ENCODE peak calls at places on chromosomes 4 and X, in eight cellular contexts. N, R, B, U, J, O, X and M are unnamed samples.
A peak's percentile ranks its signal among the peaks of the same experiment; 100 is the strongest.

GRCh38 chr4:2482693-2483092 is 13.8 kb downstream of the RNF4 start:
- DNase-seq in N (no peak), R (no peak), B (no peak), U (no peak), J (peak; percentile 83), O (no peak), X (peak; percentile 51), M (peak; percentile 69)

GRCh38 chrX:43559643-43560042 is 96.5 kb upstream of the MAOA start:
- DNase-seq in N (peak; percentile 52), R (peak; percentile 27), B (peak; percentile 50), U (peak; percentile 55), J (peak; percentile 66), O (peak; percentile 12), X (no peak), M (peak; percentile 66)

GRCh38 chrX:87693204-87693603 is 175.6 kb downstream of the KLHL4 start:
- DNase-seq in N (no peak), R (no peak), B (no peak), U (no peak), J (no peak), O (no peak), X (no peak), M (no peak)

GRCh38 chr4:165874799-165875371 is 1.8 kb downstream of the TLL1 start:
- DNase-seq in N (no peak), R (peak; percentile 58), B (peak; percentile 60), U (no peak), J (no peak), O (peak; percentile 5), X (peak; percentile 76), M (peak; percentile 28)

GRCh38 chr4:141469392-141469791 is 167.0 kb upstream of the IL15 start:
- DNase-seq in N (no peak), R (no peak), B (no peak), U (no peak), J (no peak), O (no peak), X (no peak), M (no peak)

GRCh38 chrX:11766487-11766886 is 8.4 kb downstream of the MSL3 start:
- DNase-seq in N (no peak), R (no peak), B (no peak), U (no peak), J (no peak), O (no peak), X (no peak), M (no peak)

GRCh38 chrX:71640002-71640401 is 21.7 kb upstream of the CXCR3 start:
- DNase-seq in N (no peak), R (no peak), B (no peak), U (no peak), J (no peak), O (no peak), X (no peak), M (no peak)

GRCh38 chrX:34629572-34629971 is 27.5 kb downstream of the TMEM47 start:
- DNase-seq in N (no peak), R (no peak), B (no peak), U (no peak), J (no peak), O (no peak), X (no peak), M (no peak)

GRCh38 chr4:110480031-110480549 is 4.1 kb downstream of the ENPEP start:
- DNase-seq in N (peak; percentile 41), R (peak; percentile 21), B (no peak), U (no peak), J (peak; percentile 96), O (peak; percentile 80), X (no peak), M (peak; percentile 93)

GRCh38 chrX:21781525-21781924 is 23.6 kb upstream of the SMPX start:
- DNase-seq in N (no peak), R (no peak), B (no peak), U (no peak), J (peak; percentile 24), O (no peak), X (no peak), M (no peak)

GRCh38 chr4:106286611-106287010 is 29.4 kb downstream of the TBCK start:
- DNase-seq in N (no peak), R (no peak), B (no peak), U (no peak), J (no peak), O (no peak), X (no peak), M (no peak)

GRCh38 chrX:68751372-68751771 is 77.4 kb upstream of the EFNB1 start:
- DNase-seq in N (no peak), R (no peak), B (no peak), U (no peak), J (no peak), O (no peak), X (no peak), M (no peak)

GRCh38 chrX:44282753-44283152 is 60.7 kb downstream of the EFHC2 start:
- DNase-seq in N (no peak), R (no peak), B (no peak), U (no peak), J (no peak), O (no peak), X (no peak), M (no peak)

GRCh38 chr4:26719954-26720552 is 136.2 kb downstream of the TBC1D19 start:
- DNase-seq in N (peak; percentile 11), R (no peak), B (no peak), U (no peak), J (peak; percentile 69), O (peak; percentile 63), X (no peak), M (peak; percentile 64)